ENCODE peak calls at places on chromosomes 16 and 17, in eight cellular contexts. G is PC-3; W is heart right ventricle; R is spleen; A is right lobe of liver; S is right cardiac atrium; F is tibial artery; M is CD4-positive, alpha-beta T cell. J is an unnamed sample.

GRCh38 chr17:58520843-58521430 is 6.5 kb upstream of the MTMR4 start:
- DNase-seq in W (no peak), F (no peak), G (peak; percentile 32), S (no peak), M (no peak), A (no peak), R (no peak), J (no peak)

GRCh38 chr17:10618202-10618635 is 38.9 kb downstream of the MYH3 start:
- DNase-seq in F (peak; percentile 79), G (peak; percentile 83), M (peak; percentile 27), R (peak; percentile 87), W (peak; percentile 53), S (peak; percentile 80), A (peak; percentile 68), J (peak; percentile 35)

GRCh38 chr16:35908942-35909341 is 2449.5 kb downstream of the TP53TG3F start:
- DNase-seq in G (no peak), S (no peak), F (no peak), R (no peak), M (no peak), A (no peak), W (no peak), J (no peak)

GRCh38 chr17:50763716-50764450 is 3.4 kb downstream of the ANKRD40CL start:
- DNase-seq in F (no peak), G (peak; percentile 29), M (no peak), A (no peak), W (no peak), R (peak; percentile 24), S (no peak), J (no peak)

GRCh38 chr17:4591529-4591928 is 7.2 kb downstream of the SMTNL2 start:
- DNase-seq in A (no peak), G (peak; percentile 6), S (no peak), M (no peak), F (no peak), W (no peak), R (no peak), J (no peak)

GRCh38 chr17:28142355-28142754 is 99.9 kb downstream of the NLK start:
- DNase-seq in R (no peak), A (no peak), W (no peak), M (no peak), S (no peak), G (no peak), F (no peak), J (no peak)

GRCh38 chr17:64940055-64940454 is 20.8 kb upstream of the LRRC37A3 start:
- DNase-seq in F (no peak), S (no peak), W (no peak), M (no peak), R (no peak), A (no peak), G (peak; percentile 61), J (no peak)

GRCh38 chr16:55710466-55710865 is 54.7 kb downstream of the SLC6A2 start:
- DNase-seq in M (no peak), F (no peak), W (no peak), R (no peak), S (no peak), G (no peak), A (no peak), J (no peak)

GRCh38 chr16:4767872-4768548 is 1.0 kb upstream of the ZNF500 start:
- DNase-seq in W (no peak), F (peak; percentile 75), M (no peak), R (no peak), A (no peak), S (no peak), G (no peak), J (peak; percentile 33)

GRCh38 chr17:48162946-48163506 is 55.5 kb downstream of the SNX11 start:
- DNase-seq in A (peak; percentile 69), R (no peak), M (no peak), W (no peak), F (no peak), S (no peak), G (peak; percentile 26), J (peak; percentile 41)

GRCh38 chr16:49470550-49470949 is 96.9 kb downstream of the C16orf78 start:
- DNase-seq in A (no peak), M (no peak), G (no peak), S (no peak), R (no peak), W (no peak), F (peak; percentile 23), J (no peak)

GRCh38 chr17:7289256-7290032 is 5.0 kb downstream of the YBX2 start:
- DNase-seq in F (no peak), M (no peak), R (no peak), W (no peak), A (no peak), S (no peak), G (no peak), J (no peak)

GRCh38 chr17:35245196-35245486 is 2.3 kb downstream of the SLFN5 start:
- DNase-seq in M (no peak), G (peak; percentile 83), R (no peak), W (no peak), F (no peak), S (no peak), A (no peak), J (no peak)

GRCh38 chr16:84292032-84292431 is 2.6 kb upstream of the WFDC1 start:
- DNase-seq in R (no peak), M (no peak), F (no peak), W (no peak), G (no peak), S (no peak), A (no peak), J (no peak)

GRCh38 chr16:58264961-58265479 is 29.8 kb downstream of the PRSS54 start:
- DNase-seq in S (no peak), F (no peak), M (no peak), G (peak; percentile 74), R (no peak), A (no peak), W (no peak), J (no peak)

GRCh38 chr17:65417406-65418221 is 143.8 kb downstream of the AXIN2 start:
- DNase-seq in F (no peak), R (no peak), G (no peak), A (no peak), S (no peak), W (no peak), M (no peak), J (no peak)

GRCh38 chr16:85445779-85446222 is 167.3 kb upstream of the GSE1 start:
- DNase-seq in R (no peak), G (no peak), F (no peak), S (no peak), M (no peak), A (no peak), W (no peak), J (peak; percentile 49)

GRCh38 chr17:8366231-8366630 is 10.3 kb downstream of the KRABD2 start:
- DNase-seq in W (no peak), S (no peak), M (no peak), A (no peak), F (no peak), G (peak; percentile 58), R (no peak), J (no peak)

GRCh38 chr16:50313596-50314483 is 47.5 kb downstream of the ADCY7 start:
- DNase-seq in F (peak; percentile 89), S (peak; percentile 91), M (no peak), A (peak; percentile 54), G (no peak), R (peak; percentile 84), W (peak; percentile 70), J (no peak)

DNA sequence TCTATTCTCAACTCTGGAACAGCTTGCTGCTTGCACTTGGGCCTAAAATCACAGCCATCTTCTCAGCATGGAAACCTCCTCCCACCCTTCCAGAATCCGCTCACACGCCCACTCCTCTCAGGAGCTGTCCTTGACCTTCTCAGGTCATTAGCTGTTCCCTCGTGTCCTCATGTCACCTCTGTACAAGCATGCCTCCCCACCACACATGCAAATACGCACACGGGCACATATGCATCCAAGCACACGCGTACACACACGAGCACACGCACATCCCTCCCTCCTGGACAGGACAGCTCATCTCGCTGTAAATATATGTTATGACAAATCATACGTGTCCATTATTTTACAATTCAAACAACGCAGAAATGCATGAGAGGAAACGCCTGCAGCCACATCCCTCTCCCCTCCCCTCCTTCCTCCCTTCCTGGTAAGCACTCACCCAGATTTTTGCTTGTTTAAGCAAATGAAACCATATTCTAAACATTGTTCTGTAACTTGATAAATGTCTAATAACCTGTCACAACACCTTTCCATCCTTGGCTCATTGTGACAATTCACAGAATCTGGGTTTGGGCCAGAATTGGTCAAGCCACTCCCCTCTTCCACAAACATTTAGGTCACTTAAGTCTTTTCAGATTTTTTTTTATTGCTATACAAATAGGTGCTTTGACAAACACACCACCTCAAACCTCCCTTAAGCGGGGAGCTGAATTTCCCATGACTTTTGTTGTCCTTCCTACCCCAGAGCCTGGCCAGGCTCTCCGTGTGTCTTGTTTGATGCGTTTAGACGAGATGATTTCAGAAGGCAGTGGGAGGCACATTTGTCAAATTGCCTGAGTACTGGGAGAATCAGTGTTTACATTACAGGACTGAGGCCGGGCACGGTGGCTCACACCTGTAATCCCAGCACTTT is 41.7 kb downstream of the DNAH17 start:
- DNase-seq in S (peak; percentile 14), F (no peak), M (no peak), R (peak; percentile 25), A (no peak), G (peak; percentile 98), W (no peak), J (no peak)
- H3K27ac ChIP-seq in S (no peak overlapping the region), F (no peak overlapping the region), M (peak overlapping the region; percentile 45), R (no peak overlapping the region), A (no peak overlapping the region), G (peak overlapping the region; percentile 70), W (no peak overlapping the region), J (no peak overlapping the region)

GRCh38 chr16:21628196-21628726 is 24.1 kb downstream of the IGSF6 start:
- DNase-seq in R (no peak), W (no peak), F (no peak), G (no peak), M (no peak), A (no peak), S (no peak), J (no peak)
- H3K27ac ChIP-seq in R (no peak overlapping the region), W (no peak overlapping the region), F (no peak overlapping the region), G (no peak overlapping the region), M (no peak overlapping the region), A (no peak overlapping the region), S (no peak overlapping the region), J (no peak overlapping the region)

DNA sequence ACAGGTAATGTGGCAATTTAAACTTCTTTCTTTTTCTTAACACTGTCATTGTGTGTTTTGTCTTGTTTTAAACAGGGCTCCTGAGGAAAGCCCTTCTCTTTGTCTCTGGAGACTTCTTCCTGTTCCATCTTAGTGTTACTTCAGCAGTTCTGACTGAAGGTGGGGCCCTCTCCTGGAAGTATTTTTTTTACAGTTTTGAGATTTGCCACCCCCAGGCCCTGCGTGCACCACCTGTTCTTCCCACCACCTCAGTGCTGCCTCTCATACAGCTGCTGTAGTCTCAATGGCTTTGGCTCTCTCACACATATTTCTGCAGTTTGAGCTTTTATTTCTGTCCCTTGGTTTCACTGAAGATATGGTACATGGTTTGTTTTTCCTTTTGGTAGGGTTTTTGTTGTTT is 52.5 kb upstream of the ALDH3A1 start:
- DNase-seq in W (no peak), M (no peak), A (no peak), R (no peak), G (no peak), S (no peak), F (no peak), J (no peak)
- H3K27ac ChIP-seq in W (no peak overlapping the region), M (no peak overlapping the region), A (no peak overlapping the region), R (no peak overlapping the region), G (no peak overlapping the region), S (no peak overlapping the region), F (no peak overlapping the region), J (no peak overlapping the region)

DNA sequence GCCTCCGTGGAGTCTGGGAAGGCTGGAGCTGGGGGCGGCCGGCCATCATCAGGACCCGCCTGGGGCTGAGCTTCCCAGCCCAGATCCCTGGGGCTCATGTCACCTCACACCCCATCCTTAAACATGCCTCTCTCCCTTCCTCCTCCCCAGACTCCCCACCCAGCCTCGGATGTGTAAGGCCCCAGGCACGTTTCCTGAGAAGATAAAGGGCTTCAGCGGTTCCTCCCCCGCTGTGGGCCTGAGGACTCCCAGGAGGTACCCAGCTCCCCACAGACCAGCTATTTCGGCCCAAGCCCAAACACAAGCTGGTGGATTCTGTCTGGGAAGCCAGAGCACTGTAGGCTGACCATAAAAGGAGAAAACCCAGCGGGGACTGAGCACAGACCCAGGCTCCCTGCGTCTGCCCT is 49.2 kb downstream of the MYH11 start:
- DNase-seq in R (peak; percentile 39), S (peak; percentile 65), W (no peak), A (no peak), M (no peak), F (peak; percentile 95), G (no peak), J (no peak)
- H3K27ac ChIP-seq in R (no peak overlapping the region), S (no peak overlapping the region), W (no peak overlapping the region), A (no peak overlapping the region), M (no peak overlapping the region), F (peak overlapping the region; percentile 97), G (no peak overlapping the region), J (no peak overlapping the region)

J was measured in pancreas.